ENCODE peak calls at places on chromosomes 5 and 9, in eight cellular contexts. A is H4; W is activated T-cell treated with anti-CD3 and anti-CD28 coated beads for 1 hour; Q is pancreas; D is NCI-H460; K is SJSA1; E is stimulated activated CD4-positive, alpha-beta T cell treated with anti-CD3 and anti-CD28 coated beads, Interleukin-4, amount 100 ng/mL, for 4 hours; Z is mammary epithelial cell. H is an unnamed sample.

GRCh38 chr5:69276422-69277174 is 41.9 kb downstream of the CDK7 start:
- DNase-seq in E (no peak), W (no peak), Q (no peak), D (no peak), Z (no peak), A (no peak), K (peak), H (no peak)

GRCh38 chr5:10599828-10600227 is 36.0 kb downstream of the ANKRD33B start:
- DNase-seq in W (no peak), D (no peak), Z (peak), A (no peak), E (no peak), Q (no peak), K (peak), H (no peak)

GRCh38 chr5:169629847-169630548 is 7.1 kb upstream of the DOCK2 start:
- DNase-seq in K (peak), Q (no peak), Z (peak), D (no peak), W (no peak), A (peak), E (no peak), H (no peak)

GRCh38 chr9:121353246-121353975 is 16.6 kb downstream of the STOM start:
- DNase-seq in Q (no peak), W (no peak), A (no peak), K (no peak), Z (no peak), E (peak), D (no peak), H (no peak)

GRCh38 chr5:143208365-143208641 is 195.2 kb downstream of the NR3C1 start:
- DNase-seq in D (no peak), A (no peak), Z (no peak), W (no peak), E (no peak), K (no peak), Q (no peak), H (no peak)

GRCh38 chr9:75712690-75713089 is 177.8 kb upstream of the PCSK5 start:
- DNase-seq in K (no peak), Q (no peak), E (no peak), A (no peak), Z (peak), D (no peak), W (no peak), H (no peak)

GRCh38 chr5:33457124-33457523 is 16.4 kb downstream of the TARS1 start:
- DNase-seq in A (no peak), D (no peak), K (no peak), Q (no peak), Z (no peak), E (no peak), W (no peak), H (no peak)

GRCh38 chr5:179276838-179277395 is 68.3 kb downstream of the ADAMTS2 start:
- DNase-seq in K (no peak), D (no peak), W (no peak), Q (no peak), E (no peak), A (no peak), Z (no peak), H (peak)

GRCh38 chr9:121821326-121821725 is 169.9 kb downstream of the DAB2IP start:
- DNase-seq in W (no peak), A (no peak), D (no peak), E (no peak), K (no peak), Q (no peak), Z (no peak), H (no peak)

GRCh38 chr5:174139623-174140022 is 94.1 kb downstream of the NSG2 start:
- DNase-seq in D (no peak), A (no peak), K (no peak), Q (no peak), E (no peak), W (no peak), Z (no peak), H (no peak)

GRCh38 chr9:92328225-92328624 is 2.5 kb downstream of the CENPP start:
- DNase-seq in W (no peak), K (peak), D (peak), E (no peak), Z (peak), Q (no peak), A (peak), H (no peak)

GRCh38 chr9:122387526-122387925 is 16.7 kb downstream of the PTGS1 start:
- DNase-seq in A (no peak), K (no peak), D (no peak), Q (no peak), W (no peak), Z (no peak), E (no peak), H (no peak)

GRCh38 chr9:80440724-80441123 is 869.0 kb downstream of the TLE4 start:
- DNase-seq in Z (peak), K (no peak), E (no peak), W (no peak), D (no peak), A (no peak), Q (no peak), H (no peak)

GRCh38 chr5:72377920-72378635 is 57.9 kb downstream of the PTCD2 start:
- DNase-seq in K (no peak), D (no peak), Q (no peak), W (no peak), Z (no peak), E (no peak), A (no peak), H (peak)

GRCh38 chr9:127035423-127035822 is 87.0 kb downstream of the ANGPTL2 start:
- DNase-seq in E (no peak), Q (no peak), A (no peak), K (no peak), D (no peak), W (no peak), Z (no peak), H (peak)

GRCh38 chr9:122498883-122499288 is 11.7 kb upstream of the OR1J2 start:
- DNase-seq in E (no peak), Q (no peak), W (no peak), Z (peak), K (peak), D (peak), A (peak), H (no peak)

GRCh38 chr9:88590558-88591146 is 55.7 kb downstream of the NXNL2 start:
- DNase-seq in Q (no peak), W (no peak), D (no peak), K (no peak), Z (no peak), A (no peak), E (no peak), H (no peak)

GRCh38 chr5:156008844-156009243 is 318.1 kb upstream of the SGCD start:
- DNase-seq in E (no peak), Z (no peak), A (no peak), K (no peak), W (no peak), D (no peak), Q (no peak), H (no peak)

GRCh38 chr5:73380710-73381586 is 67.6 kb downstream of the FOXD1 start:
- DNase-seq in K (no peak), E (no peak), A (no peak), D (no peak), W (no peak), Q (no peak), Z (no peak), H (no peak)

GRCh38 chr5:67173959-67174358 is 22.6 kb downstream of the CD180 start:
- DNase-seq in D (no peak), Q (no peak), W (no peak), K (no peak), A (no peak), E (no peak), Z (peak), H (no peak)

GRCh38 chr9:83538172-83538889 is at the start of gene FRMD3:
- DNase-seq in K (peak), Q (peak), D (peak), A (peak), Z (peak), W (no peak), E (no peak), H (peak)

GRCh38 chr5:51987679-51988209 is 604.5 kb downstream of the ISL1 start:
- DNase-seq in A (no peak), D (no peak), Z (no peak), K (no peak), W (no peak), E (no peak), Q (no peak), H (no peak)

GRCh38 chr5:61293051-61293450 is 39.0 kb upstream of the ZSWIM6 start:
- DNase-seq in D (no peak), E (no peak), Q (peak), A (no peak), W (no peak), K (no peak), Z (no peak), H (no peak)

GRCh38 chr5:88724201-88724600 is 158.8 kb downstream of the MEF2C start:
- DNase-seq in Z (peak), K (no peak), W (no peak), E (no peak), Q (no peak), A (no peak), D (no peak), H (no peak)

GRCh38 chr9:110426052-110426709 is 88.5 kb upstream of the TXNDC8 start:
- DNase-seq in D (peak), Z (peak), W (no peak), K (no peak), A (peak), E (no peak), Q (no peak), H (no peak)